ENCODE peak calls at places on chromosomes 4 and X, in ten cellular contexts. One of them, this sample, is unnamed.

GRCh38 chrX:81120936-81121351 is 80.8 kb downstream of the HMGN5 start:
- DNase-seq in activated T-helper 1 cell treated with Interleukin-2 at 50 U/mL for 16 hours: no peak
- DNase-seq in AG08395: peak; percentile 37
- DNase-seq in HuH-7: no peak
- DNase-seq in uterus: peak; percentile 22
- DNase-seq in hypothalamus: peak; percentile 36
- DNase-seq in left kidney: peak; percentile 92
- DNase-seq in Caki2: peak; percentile 74
- DNase-seq in left ventricle myocardium inferior: peak; percentile 16
- DNase-seq in AG08396: peak; percentile 24
- DNase-seq in this sample: peak; percentile 41

GRCh38 chr4:1693131-1693896 is 9.2 kb upstream of the FAM53A start:
- DNase-seq in activated T-helper 1 cell treated with Interleukin-2 at 50 U/mL for 16 hours: peak; percentile 63
- DNase-seq in AG08395: peak; percentile 79
- DNase-seq in HuH-7: peak; percentile 70
- DNase-seq in uterus: peak; percentile 63
- DNase-seq in hypothalamus: peak; percentile 59
- DNase-seq in left kidney: peak; percentile 90
- DNase-seq in Caki2: peak; percentile 60
- DNase-seq in left ventricle myocardium inferior: peak; percentile 58
- DNase-seq in AG08396: peak; percentile 68
- DNase-seq in this sample: peak; percentile 75

GRCh38 chr4:98482847-98483806 is 175.3 kb downstream of the TSPAN5 start:
- DNase-seq in activated T-helper 1 cell treated with Interleukin-2 at 50 U/mL for 16 hours: no peak
- DNase-seq in AG08395: no peak
- DNase-seq in HuH-7: no peak
- DNase-seq in uterus: no peak
- DNase-seq in hypothalamus: no peak
- DNase-seq in left kidney: no peak
- DNase-seq in Caki2: peak; percentile 54
- DNase-seq in left ventricle myocardium inferior: no peak
- DNase-seq in AG08396: no peak
- DNase-seq in this sample: no peak

GRCh38 chr4:128573781-128574508 is 235.6 kb upstream of the JADE1 start:
- DNase-seq in activated T-helper 1 cell treated with Interleukin-2 at 50 U/mL for 16 hours: no peak
- DNase-seq in AG08395: peak; percentile 81
- DNase-seq in HuH-7: no peak
- DNase-seq in uterus: no peak
- DNase-seq in hypothalamus: no peak
- DNase-seq in left kidney: peak; percentile 68
- DNase-seq in Caki2: peak; percentile 96
- DNase-seq in left ventricle myocardium inferior: no peak
- DNase-seq in AG08396: peak; percentile 55
- DNase-seq in this sample: no peak

GRCh38 chr4:15714141-15714540 is 11.3 kb downstream of the BST1 start:
- DNase-seq in activated T-helper 1 cell treated with Interleukin-2 at 50 U/mL for 16 hours: no peak
- DNase-seq in AG08395: no peak
- DNase-seq in HuH-7: no peak
- DNase-seq in uterus: no peak
- DNase-seq in hypothalamus: no peak
- DNase-seq in left kidney: peak; percentile 18
- DNase-seq in Caki2: no peak
- DNase-seq in left ventricle myocardium inferior: no peak
- DNase-seq in AG08396: no peak
- DNase-seq in this sample: no peak

GRCh38 chr4:2042207-2042946 is 16.8 kb upstream of the NAT8L start:
- DNase-seq in activated T-helper 1 cell treated with Interleukin-2 at 50 U/mL for 16 hours: peak; percentile 15
- DNase-seq in AG08395: peak; percentile 37
- DNase-seq in HuH-7: peak; percentile 43
- DNase-seq in uterus: no peak
- DNase-seq in hypothalamus: peak; percentile 75
- DNase-seq in left kidney: peak; percentile 57
- DNase-seq in Caki2: no peak
- DNase-seq in left ventricle myocardium inferior: no peak
- DNase-seq in AG08396: peak; percentile 77
- DNase-seq in this sample: peak; percentile 39

GRCh38 chr4:111546881-111547280 is 598.4 kb upstream of the FAM241A start:
- DNase-seq in activated T-helper 1 cell treated with Interleukin-2 at 50 U/mL for 16 hours: no peak
- DNase-seq in AG08395: no peak
- DNase-seq in HuH-7: no peak
- DNase-seq in uterus: no peak
- DNase-seq in hypothalamus: no peak
- DNase-seq in left kidney: peak; percentile 2
- DNase-seq in Caki2: no peak
- DNase-seq in left ventricle myocardium inferior: no peak
- DNase-seq in AG08396: no peak
- DNase-seq in this sample: no peak

GRCh38 chr4:152398060-152398459 is 137.8 kb downstream of the FBXW7 start:
- DNase-seq in activated T-helper 1 cell treated with Interleukin-2 at 50 U/mL for 16 hours: no peak
- DNase-seq in AG08395: no peak
- DNase-seq in HuH-7: no peak
- DNase-seq in uterus: no peak
- DNase-seq in hypothalamus: no peak
- DNase-seq in left kidney: peak; percentile 20
- DNase-seq in Caki2: no peak
- DNase-seq in left ventricle myocardium inferior: no peak
- DNase-seq in AG08396: no peak
- DNase-seq in this sample: no peak

GRCh38 chr4:26321326-26322276 is 787 bp downstream of the RBPJ start:
- DNase-seq in activated T-helper 1 cell treated with Interleukin-2 at 50 U/mL for 16 hours: no peak
- DNase-seq in AG08395: no peak
- DNase-seq in HuH-7: peak; percentile 67
- DNase-seq in uterus: peak; percentile 31
- DNase-seq in hypothalamus: peak; percentile 56
- DNase-seq in left kidney: peak; percentile 86
- DNase-seq in Caki2: peak; percentile 33
- DNase-seq in left ventricle myocardium inferior: peak; percentile 25
- DNase-seq in AG08396: no peak
- DNase-seq in this sample: peak; percentile 42

GRCh38 chrX:135295238-135295943 is 13.9 kb upstream of the ETDC start:
- DNase-seq in activated T-helper 1 cell treated with Interleukin-2 at 50 U/mL for 16 hours: peak; percentile 28
- DNase-seq in AG08395: no peak
- DNase-seq in HuH-7: no peak
- DNase-seq in uterus: no peak
- DNase-seq in hypothalamus: peak; percentile 43
- DNase-seq in left kidney: peak; percentile 86
- DNase-seq in Caki2: no peak
- DNase-seq in left ventricle myocardium inferior: peak; percentile 22
- DNase-seq in AG08396: peak; percentile 16
- DNase-seq in this sample: peak; percentile 73

GRCh38 chr4:63226236-63226635 is 1183.0 kb downstream of the TECRL start:
- DNase-seq in activated T-helper 1 cell treated with Interleukin-2 at 50 U/mL for 16 hours: no peak
- DNase-seq in AG08395: no peak
- DNase-seq in HuH-7: no peak
- DNase-seq in uterus: no peak
- DNase-seq in hypothalamus: no peak
- DNase-seq in left kidney: peak; percentile 9
- DNase-seq in Caki2: no peak
- DNase-seq in left ventricle myocardium inferior: no peak
- DNase-seq in AG08396: no peak
- DNase-seq in this sample: no peak